ENCODE peak calls at places on chromosomes 3 and 15, in seven cellular contexts. One of them, this sample, is unnamed.
A peak's percentile ranks its signal among the peaks of the same experiment; 100 is the strongest.

GRCh38 chr3:38102073-38102844 is 34.7 kb downstream of the ACAA1 start:
- DNase-seq in transverse colon: no peak
- DNase-seq in prostate gland: no peak
- DNase-seq in tibial nerve: no peak
- DNase-seq in SK-N-SH: no peak
- DNase-seq in fibroblast of lung: no peak
- DNase-seq in endothelial cell of umbilical vein: no peak
- DNase-seq in this sample: no peak

GRCh38 chr3:141643391-141643790 is 94.7 kb upstream of the RNF7 start:
- DNase-seq in transverse colon: no peak
- DNase-seq in prostate gland: no peak
- DNase-seq in tibial nerve: no peak
- DNase-seq in SK-N-SH: no peak
- DNase-seq in fibroblast of lung: no peak
- DNase-seq in endothelial cell of umbilical vein: no peak
- DNase-seq in this sample: no peak

GRCh38 chr15:58221591-58222241 is 83.5 kb downstream of the AQP9 start:
- DNase-seq in transverse colon: peak; percentile 18
- DNase-seq in prostate gland: no peak
- DNase-seq in tibial nerve: no peak
- DNase-seq in SK-N-SH: peak; percentile 54
- DNase-seq in fibroblast of lung: peak; percentile 46
- DNase-seq in endothelial cell of umbilical vein: peak; percentile 48
- DNase-seq in this sample: no peak

GRCh38 chr15:80219955-80220354 is 32.1 kb downstream of the CTXND1 start:
- DNase-seq in transverse colon: no peak
- DNase-seq in prostate gland: no peak
- DNase-seq in tibial nerve: no peak
- DNase-seq in SK-N-SH: no peak
- DNase-seq in fibroblast of lung: no peak
- DNase-seq in endothelial cell of umbilical vein: no peak
- DNase-seq in this sample: no peak

GRCh38 chr3:43867673-43868072 is 176.9 kb downstream of the ABHD5 start:
- DNase-seq in transverse colon: no peak
- DNase-seq in prostate gland: no peak
- DNase-seq in tibial nerve: no peak
- DNase-seq in SK-N-SH: no peak
- DNase-seq in fibroblast of lung: peak; percentile 71
- DNase-seq in endothelial cell of umbilical vein: no peak
- DNase-seq in this sample: no peak

GRCh38 chr15:63360170-63360569 is 21.5 kb downstream of the CA12 start:
- DNase-seq in transverse colon: no peak
- DNase-seq in prostate gland: no peak
- DNase-seq in tibial nerve: no peak
- DNase-seq in SK-N-SH: no peak
- DNase-seq in fibroblast of lung: no peak
- DNase-seq in endothelial cell of umbilical vein: no peak
- DNase-seq in this sample: no peak

GRCh38 chr3:14461006-14461747 is 58.8 kb downstream of the SLC6A6 start:
- DNase-seq in transverse colon: no peak
- DNase-seq in prostate gland: no peak
- DNase-seq in tibial nerve: no peak
- DNase-seq in SK-N-SH: peak; percentile 45
- DNase-seq in fibroblast of lung: no peak
- DNase-seq in endothelial cell of umbilical vein: no peak
- DNase-seq in this sample: no peak

GRCh38 chr3:128006471-128007424 is 45.5 kb upstream of the SEC61A1 start:
- DNase-seq in transverse colon: no peak
- DNase-seq in prostate gland: no peak
- DNase-seq in tibial nerve: no peak
- DNase-seq in SK-N-SH: peak; percentile 49
- DNase-seq in fibroblast of lung: no peak
- DNase-seq in endothelial cell of umbilical vein: no peak
- DNase-seq in this sample: no peak

GRCh38 chr3:185422677-185423076 is 59.7 kb downstream of the MAP3K13 start:
- DNase-seq in transverse colon: peak; percentile 60
- DNase-seq in prostate gland: no peak
- DNase-seq in tibial nerve: no peak
- DNase-seq in SK-N-SH: no peak
- DNase-seq in fibroblast of lung: no peak
- DNase-seq in endothelial cell of umbilical vein: no peak
- DNase-seq in this sample: no peak

GRCh38 chr3:19489936-19490335 is 341.6 kb downstream of the KCNH8 start:
- DNase-seq in transverse colon: no peak
- DNase-seq in prostate gland: no peak
- DNase-seq in tibial nerve: no peak
- DNase-seq in SK-N-SH: no peak
- DNase-seq in fibroblast of lung: no peak
- DNase-seq in endothelial cell of umbilical vein: no peak
- DNase-seq in this sample: no peak

GRCh38 chr3:59839283-59839682 is 789.5 kb upstream of the CFAP20DC start:
- DNase-seq in transverse colon: no peak
- DNase-seq in prostate gland: no peak
- DNase-seq in tibial nerve: no peak
- DNase-seq in SK-N-SH: no peak
- DNase-seq in fibroblast of lung: peak; percentile 75
- DNase-seq in endothelial cell of umbilical vein: no peak
- DNase-seq in this sample: no peak

GRCh38 chr15:83248151-83248851 is 36.2 kb downstream of the BNC1 start:
- DNase-seq in transverse colon: no peak
- DNase-seq in prostate gland: peak; percentile 53
- DNase-seq in tibial nerve: no peak
- DNase-seq in SK-N-SH: peak; percentile 33
- DNase-seq in fibroblast of lung: peak; percentile 79
- DNase-seq in endothelial cell of umbilical vein: peak; percentile 78
- DNase-seq in this sample: no peak

GRCh38 chr15:65249641-65250040 is 37.0 kb downstream of the PARP16 start:
- DNase-seq in transverse colon: no peak
- DNase-seq in prostate gland: no peak
- DNase-seq in tibial nerve: no peak
- DNase-seq in SK-N-SH: no peak
- DNase-seq in fibroblast of lung: no peak
- DNase-seq in endothelial cell of umbilical vein: no peak
- DNase-seq in this sample: no peak

GRCh38 chr15:75650908-75651809 is 3.4 kb downstream of the SNX33 start:
- DNase-seq in transverse colon: peak; percentile 48
- DNase-seq in prostate gland: no peak
- DNase-seq in tibial nerve: no peak
- DNase-seq in SK-N-SH: no peak
- DNase-seq in fibroblast of lung: peak; percentile 28
- DNase-seq in endothelial cell of umbilical vein: peak; percentile 63
- DNase-seq in this sample: peak; percentile 63

GRCh38 chr3:45994661-45995369 is 809 bp downstream of the FYCO1 start:
- DNase-seq in transverse colon: peak; percentile 54
- DNase-seq in prostate gland: no peak
- DNase-seq in tibial nerve: no peak
- DNase-seq in SK-N-SH: peak; percentile 59
- DNase-seq in fibroblast of lung: no peak
- DNase-seq in endothelial cell of umbilical vein: no peak
- DNase-seq in this sample: peak; percentile 65

GRCh38 chr3:117191245-117191644 is 481.7 kb downstream of the TUSC7 start:
- DNase-seq in transverse colon: no peak
- DNase-seq in prostate gland: no peak
- DNase-seq in tibial nerve: no peak
- DNase-seq in SK-N-SH: no peak
- DNase-seq in fibroblast of lung: no peak
- DNase-seq in endothelial cell of umbilical vein: no peak
- DNase-seq in this sample: no peak

GRCh38 chr15:79406191-79406590 is 25.9 kb upstream of the MINAR1 start:
- DNase-seq in transverse colon: no peak
- DNase-seq in prostate gland: no peak
- DNase-seq in tibial nerve: no peak
- DNase-seq in SK-N-SH: no peak
- DNase-seq in fibroblast of lung: no peak
- DNase-seq in endothelial cell of umbilical vein: no peak
- DNase-seq in this sample: no peak

GRCh38 chr3:139540686-139541085 is 1.1 kb upstream of the RBP1 start:
- DNase-seq in transverse colon: no peak
- DNase-seq in prostate gland: no peak
- DNase-seq in tibial nerve: no peak
- DNase-seq in SK-N-SH: peak; percentile 46
- DNase-seq in fibroblast of lung: no peak
- DNase-seq in endothelial cell of umbilical vein: no peak
- DNase-seq in this sample: no peak

GRCh38 chr3:42855547-42856380 is 19.9 kb downstream of the CYP8B1 start:
- DNase-seq in transverse colon: no peak
- DNase-seq in prostate gland: no peak
- DNase-seq in tibial nerve: no peak
- DNase-seq in SK-N-SH: no peak
- DNase-seq in fibroblast of lung: no peak
- DNase-seq in endothelial cell of umbilical vein: no peak
- DNase-seq in this sample: no peak
- H3K4me3 ChIP-seq in transverse colon: no peak overlapping the region
- H3K4me3 ChIP-seq in prostate gland: no peak overlapping the region
- H3K4me3 ChIP-seq in tibial nerve: no peak overlapping the region
- H3K4me3 ChIP-seq in SK-N-SH: no peak overlapping the region
- H3K4me3 ChIP-seq in fibroblast of lung: no peak overlapping the region
- H3K4me3 ChIP-seq in endothelial cell of umbilical vein: no peak overlapping the region
- H3K4me3 ChIP-seq in this sample: no peak overlapping the region

DNA sequence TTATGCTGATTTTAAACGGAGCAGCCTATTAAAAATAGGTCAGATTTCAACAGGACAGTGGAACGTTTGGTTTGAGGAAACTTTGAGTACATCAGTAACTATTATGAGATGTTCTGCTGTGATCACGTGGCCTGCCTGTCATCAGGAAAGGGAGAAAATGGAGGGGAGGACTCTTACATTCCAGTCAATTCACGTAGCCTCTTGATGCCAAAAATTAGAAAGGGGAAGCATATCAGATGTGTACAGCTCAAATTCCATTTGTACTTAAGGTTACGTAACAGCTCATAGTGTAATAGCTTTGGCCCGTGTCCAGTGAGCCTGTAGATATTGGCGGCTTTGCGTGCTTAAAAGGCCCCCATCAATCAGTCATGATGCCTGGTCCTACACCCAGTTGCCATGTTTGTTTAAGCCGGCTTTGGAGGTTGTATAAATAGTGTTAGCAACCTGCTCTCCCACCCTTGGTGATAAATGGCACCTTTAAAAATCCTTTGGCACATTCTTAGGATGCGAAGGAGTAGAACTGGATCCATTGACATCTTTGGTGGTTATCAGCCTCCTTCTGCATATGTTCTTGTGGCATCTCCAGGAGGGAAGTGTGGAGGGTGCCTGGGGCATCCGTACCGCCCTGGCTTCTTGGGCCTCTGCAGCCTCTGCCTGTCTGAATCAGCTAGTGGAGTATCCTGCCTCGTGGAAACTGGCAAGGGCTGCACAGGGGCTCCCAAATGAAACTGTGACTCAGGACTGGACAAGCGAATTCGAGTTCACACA is 163.9 kb downstream of the THSD4 start:
- DNase-seq in transverse colon: peak; percentile 61
- DNase-seq in prostate gland: peak; percentile 84
- DNase-seq in tibial nerve: peak; percentile 15
- DNase-seq in SK-N-SH: no peak
- DNase-seq in fibroblast of lung: peak; percentile 96
- DNase-seq in endothelial cell of umbilical vein: peak; percentile 93
- DNase-seq in this sample: peak; percentile 37
- H3K4me1 ChIP-seq in transverse colon: peaks cover 12% of the 10 kb centered on the region
- H3K4me1 ChIP-seq in prostate gland: no peaks in the 10 kb centered on the region
- H3K4me1 ChIP-seq in tibial nerve: peaks cover 22% of the 10 kb centered on the region
- H3K4me1 ChIP-seq in SK-N-SH: peaks cover 6% of the 10 kb centered on the region
- H3K4me1 ChIP-seq in fibroblast of lung: peaks cover 18% of the 10 kb centered on the region
- H3K4me1 ChIP-seq in endothelial cell of umbilical vein: peaks cover 44% of the 10 kb centered on the region
- H3K4me1 ChIP-seq in this sample: peaks cover 8% of the 10 kb centered on the region

GRCh38 chr3:50651875-50652529 is 22.7 kb upstream of the DOCK3 start:
- DNase-seq in transverse colon: no peak
- DNase-seq in prostate gland: no peak
- DNase-seq in tibial nerve: no peak
- DNase-seq in SK-N-SH: no peak
- DNase-seq in fibroblast of lung: no peak
- DNase-seq in endothelial cell of umbilical vein: no peak
- DNase-seq in this sample: peak; percentile 26
- H3K4me3 ChIP-seq in transverse colon: no peak overlapping the region
- H3K4me3 ChIP-seq in prostate gland: no peak overlapping the region
- H3K4me3 ChIP-seq in tibial nerve: no peak overlapping the region
- H3K4me3 ChIP-seq in SK-N-SH: no peak overlapping the region
- H3K4me3 ChIP-seq in fibroblast of lung: no peak overlapping the region
- H3K4me3 ChIP-seq in endothelial cell of umbilical vein: no peak overlapping the region
- H3K4me3 ChIP-seq in this sample: no peak overlapping the region

GRCh38 chr15:48823237-48823636 is 12.4 kb upstream of the CEP152 start:
- DNase-seq in transverse colon: no peak
- DNase-seq in prostate gland: no peak
- DNase-seq in tibial nerve: no peak
- DNase-seq in SK-N-SH: no peak
- DNase-seq in fibroblast of lung: no peak
- DNase-seq in endothelial cell of umbilical vein: no peak
- DNase-seq in this sample: no peak

GRCh38 chr15:48825075-48825474 is 14.2 kb upstream of the CEP152 start:
- DNase-seq in transverse colon: no peak
- DNase-seq in prostate gland: no peak
- DNase-seq in tibial nerve: no peak
- DNase-seq in SK-N-SH: no peak
- DNase-seq in fibroblast of lung: no peak
- DNase-seq in endothelial cell of umbilical vein: no peak
- DNase-seq in this sample: no peak

GRCh38 chr15:48828906-48829305 is 18.0 kb upstream of the CEP152 start:
- DNase-seq in transverse colon: no peak
- DNase-seq in prostate gland: no peak
- DNase-seq in tibial nerve: no peak
- DNase-seq in SK-N-SH: no peak
- DNase-seq in fibroblast of lung: no peak
- DNase-seq in endothelial cell of umbilical vein: no peak
- DNase-seq in this sample: no peak

GRCh38 chr15:48823706-48824105 is 12.8 kb upstream of the CEP152 start:
- DNase-seq in transverse colon: no peak
- DNase-seq in prostate gland: no peak
- DNase-seq in tibial nerve: no peak
- DNase-seq in SK-N-SH: no peak
- DNase-seq in fibroblast of lung: no peak
- DNase-seq in endothelial cell of umbilical vein: no peak
- DNase-seq in this sample: no peak
- H3K4me1 ChIP-seq in transverse colon: no peaks in the 10 kb centered on the region
- H3K4me1 ChIP-seq in prostate gland: no peaks in the 10 kb centered on the region
- H3K4me1 ChIP-seq in tibial nerve: no peaks in the 10 kb centered on the region
- H3K4me1 ChIP-seq in SK-N-SH: no peaks in the 10 kb centered on the region
- H3K4me1 ChIP-seq in fibroblast of lung: no peaks in the 10 kb centered on the region
- H3K4me1 ChIP-seq in endothelial cell of umbilical vein: no peaks in the 10 kb centered on the region
- H3K4me1 ChIP-seq in this sample: no peaks in the 10 kb centered on the region

GRCh38 chr3:4981688-4982494 is 2.7 kb downstream of the BHLHE40 start:
- DNase-seq in transverse colon: no peak
- DNase-seq in prostate gland: no peak
- DNase-seq in tibial nerve: no peak
- DNase-seq in SK-N-SH: no peak
- DNase-seq in fibroblast of lung: peak; percentile 76
- DNase-seq in endothelial cell of umbilical vein: peak; percentile 72
- DNase-seq in this sample: no peak

GRCh38 chr3:4985330-4986174 is 6.3 kb downstream of the BHLHE40 start:
- DNase-seq in transverse colon: no peak
- DNase-seq in prostate gland: peak; percentile 49
- DNase-seq in tibial nerve: no peak
- DNase-seq in SK-N-SH: no peak
- DNase-seq in fibroblast of lung: no peak
- DNase-seq in endothelial cell of umbilical vein: peak; percentile 90
- DNase-seq in this sample: no peak

GRCh38 chr3:4982773-4983738 is 3.8 kb downstream of the BHLHE40 start:
- DNase-seq in transverse colon: no peak
- DNase-seq in prostate gland: no peak
- DNase-seq in tibial nerve: no peak
- DNase-seq in SK-N-SH: no peak
- DNase-seq in fibroblast of lung: no peak
- DNase-seq in endothelial cell of umbilical vein: peak; percentile 17
- DNase-seq in this sample: peak; percentile 55

GRCh38 chr3:4984511-4984864 is 5.3 kb downstream of the BHLHE40 start:
- DNase-seq in transverse colon: no peak
- DNase-seq in prostate gland: no peak
- DNase-seq in tibial nerve: no peak
- DNase-seq in SK-N-SH: no peak
- DNase-seq in fibroblast of lung: no peak
- DNase-seq in endothelial cell of umbilical vein: no peak
- DNase-seq in this sample: no peak

GRCh38 chr3:4983739-4984510 is 4.7 kb downstream of the BHLHE40 start:
- DNase-seq in transverse colon: peak; percentile 72
- DNase-seq in prostate gland: no peak
- DNase-seq in tibial nerve: no peak
- DNase-seq in SK-N-SH: no peak
- DNase-seq in fibroblast of lung: peak; percentile 92
- DNase-seq in endothelial cell of umbilical vein: peak; percentile 76
- DNase-seq in this sample: peak; percentile 74
- H3K4me3 ChIP-seq in transverse colon: peak overlapping the region; percentile 67
- H3K4me3 ChIP-seq in prostate gland: peak overlapping the region; percentile 23
- H3K4me3 ChIP-seq in tibial nerve: peak overlapping the region; percentile 89
- H3K4me3 ChIP-seq in SK-N-SH: peak overlapping the region; percentile 18
- H3K4me3 ChIP-seq in fibroblast of lung: peak overlapping the region; percentile 97
- H3K4me3 ChIP-seq in endothelial cell of umbilical vein: peak overlapping the region; percentile 41
- H3K4me3 ChIP-seq in this sample: peak overlapping the region; percentile 99